ENCODE peak calls at places on chromosomes 6 and 20, in five cellular contexts. U is ascending aorta, X is psoas muscle, A is foreskin fibroblast, G is HCT116. T is an unnamed sample.

GRCh38 chr6:127514396-127515227 is 4.5 kb downstream of the MTCL3 start:
- DNase-seq in A (peak; percentile 49), U (peak; percentile 62), G (no peak), X (peak; percentile 37), T (no peak)

GRCh38 chr6:147132889-147133288 is 71.3 kb upstream of the STXBP5 start:
- DNase-seq in X (no peak), G (no peak), U (no peak), A (peak; percentile 24), T (no peak)

GRCh38 chr20:3697588-3698235 is 14.7 kb downstream of the SIGLEC1 start:
- DNase-seq in G (no peak), A (no peak), X (no peak), U (no peak), T (no peak)

GRCh38 chr6:10999994-11000393 is 44.1 kb downstream of the ELOVL2 start:
- DNase-seq in U (no peak), X (no peak), A (no peak), G (no peak), T (no peak)

GRCh38 chr20:61263084-61263695 is 11.1 kb downstream of the CDH4 start:
- DNase-seq in U (no peak), A (no peak), X (no peak), G (no peak), T (no peak)

GRCh38 chr20:19260412-19261090 is 48.1 kb downstream of the SLC24A3 start:
- DNase-seq in X (no peak), G (no peak), A (peak; percentile 30), U (peak; percentile 46), T (no peak)

GRCh38 chr6:39197521-39198500 is 31.5 kb downstream of the KCNK5 start:
- DNase-seq in X (no peak), G (no peak), U (no peak), A (no peak), T (no peak)

GRCh38 chr6:128155826-128156225 is 255.0 kb upstream of the THEMIS start:
- DNase-seq in G (no peak), X (no peak), U (no peak), A (no peak), T (no peak)

GRCh38 chr6:51949451-51949850 is 138.0 kb downstream of the PKHD1 start:
- DNase-seq in U (no peak), X (no peak), A (no peak), G (no peak), T (no peak)

GRCh38 chr6:147262943-147263342 is 58.7 kb downstream of the STXBP5 start:
- DNase-seq in G (no peak), A (no peak), X (no peak), U (no peak), T (no peak)

GRCh38 chr6:32152414-32153251 is 894 bp upstream of the PRRT1 start:
- DNase-seq in A (peak; percentile 33), X (no peak), U (no peak), G (no peak), T (no peak)

GRCh38 chr6:170206931-170207431 is 83.9 kb downstream of the DLL1 start:
- DNase-seq in X (no peak), G (no peak), U (no peak), A (no peak), T (no peak)

GRCh38 chr6:49384913-49385312 is 78.1 kb downstream of the MMUT start:
- DNase-seq in U (no peak), X (no peak), A (no peak), G (no peak), T (no peak)

GRCh38 chr6:160520043-160520904 is 143.8 kb downstream of the LPA start:
- DNase-seq in G (no peak), A (peak; percentile 52), U (peak; percentile 89), X (peak; percentile 76), T (no peak)
- TF ChIP-seq CTCF in G (peak; percentile 91), A (no peak), U (no peak), X (no peak), T (no peak)

GRCh38 chr6:110681543-110682459 is 133.5 kb downstream of the CDK19 start:
- DNase-seq in G (no peak), A (no peak), U (no peak), X (no peak), T (no peak)
- H3K4me3 ChIP-seq in G (no peak overlapping the region), A (no peak overlapping the region), U (no peak overlapping the region), X (no peak overlapping the region), T (no peak overlapping the region)

GRCh38 chr6:37059344-37060194 is 54.1 kb downstream of the FGD2 start:
- DNase-seq in U (peak; percentile 79), A (peak; percentile 94), X (peak; percentile 75), G (peak; percentile 96), T (peak; percentile 92)
- TF ChIP-seq CTCF in U (peak; percentile 46), A (peak; percentile 72), X (peak; percentile 32), G (peak; percentile 70), T (peak; percentile 79)

DNA sequence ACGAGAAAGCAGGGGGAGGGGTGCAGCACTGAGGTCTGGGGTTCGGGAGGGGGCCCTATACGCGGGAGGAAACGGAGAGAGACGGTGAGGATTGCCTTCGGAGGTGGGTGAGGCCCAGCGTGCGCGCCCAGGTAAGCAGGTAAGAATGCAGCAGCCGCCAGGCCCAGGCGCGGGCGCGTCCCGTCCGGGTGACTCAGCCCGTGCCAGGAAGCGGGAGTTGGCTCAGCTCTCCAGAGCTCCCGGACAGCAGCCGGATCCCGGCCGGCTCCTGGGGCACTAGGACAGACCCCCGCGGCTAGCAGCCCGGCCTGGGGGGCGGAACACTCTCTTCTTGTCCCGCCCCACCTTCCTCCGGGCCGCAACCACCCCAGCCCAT is 1.5 kb upstream of the MDFI start:
- DNase-seq in A (no peak), G (peak; percentile 54), U (no peak), X (no peak), T (no peak)
- H3K4me3 ChIP-seq in A (no peak overlapping the region), G (peak overlapping the region; percentile 88), U (peak overlapping the region; percentile 17), X (peak overlapping the region; percentile 64), T (no peak overlapping the region)